ENCODE peak calls at places on chromosomes 7 and 10, in five cellular contexts. One of them, this sample, is unnamed. For H3K4me1, the result is how much of the 10 kb centered on the place peaks cover.

GRCh38 chr10:132585732-132586722 is 48.4 kb downstream of the INPP5A start:
- DNase-seq in body of pancreas: no peak
- DNase-seq in IMR-90: no peak
- DNase-seq in uterus: no peak
- DNase-seq in ovary: no peak
- DNase-seq in this sample: peak

GRCh38 chr10:100442548-100442947 is 20.3 kb upstream of the WNT8B start:
- DNase-seq in body of pancreas: no peak
- DNase-seq in IMR-90: no peak
- DNase-seq in uterus: no peak
- DNase-seq in ovary: no peak
- DNase-seq in this sample: no peak

GRCh38 chr7:97401398-97401797 is 283.9 kb downstream of the SDHAF3 start:
- DNase-seq in body of pancreas: no peak
- DNase-seq in IMR-90: no peak
- DNase-seq in uterus: no peak
- DNase-seq in ovary: no peak
- DNase-seq in this sample: no peak

GRCh38 chr7:136911362-136911761 is 42.9 kb downstream of the CHRM2 start:
- DNase-seq in body of pancreas: no peak
- DNase-seq in IMR-90: peak
- DNase-seq in uterus: no peak
- DNase-seq in ovary: no peak
- DNase-seq in this sample: no peak

GRCh38 chr7:127383123-127383835 is 9.2 kb downstream of the ZNF800 start:
- DNase-seq in body of pancreas: no peak
- DNase-seq in IMR-90: peak
- DNase-seq in uterus: no peak
- DNase-seq in ovary: no peak
- DNase-seq in this sample: no peak

GRCh38 chr7:74106846-74107245 is 23.2 kb downstream of the LIMK1 start:
- DNase-seq in body of pancreas: no peak
- DNase-seq in IMR-90: no peak
- DNase-seq in uterus: no peak
- DNase-seq in ovary: no peak
- DNase-seq in this sample: no peak

GRCh38 chr7:32215697-32216096 is 145.5 kb upstream of the PDE1C start:
- DNase-seq in body of pancreas: no peak
- DNase-seq in IMR-90: no peak
- DNase-seq in uterus: no peak
- DNase-seq in ovary: no peak
- DNase-seq in this sample: no peak

GRCh38 chr10:61819208-61819607 is 82.3 kb upstream of the ARID5B start:
- DNase-seq in body of pancreas: no peak
- DNase-seq in IMR-90: no peak
- DNase-seq in uterus: no peak
- DNase-seq in ovary: no peak
- DNase-seq in this sample: no peak

GRCh38 chr10:15795000-15795792 is 65.1 kb downstream of the MINDY3 start:
- DNase-seq in body of pancreas: no peak
- DNase-seq in IMR-90: no peak
- DNase-seq in uterus: no peak
- DNase-seq in ovary: no peak
- DNase-seq in this sample: no peak

GRCh38 chr10:49109669-49110335 is 5.5 kb downstream of the VSTM4 start:
- DNase-seq in body of pancreas: no peak
- DNase-seq in IMR-90: peak
- DNase-seq in uterus: peak
- DNase-seq in ovary: peak
- DNase-seq in this sample: peak

GRCh38 chr7:80027616-80028173 is 106.9 kb upstream of the GNAI1 start:
- DNase-seq in body of pancreas: no peak
- DNase-seq in IMR-90: no peak
- DNase-seq in uterus: no peak
- DNase-seq in ovary: no peak
- DNase-seq in this sample: no peak

GRCh38 chr7:158030071-158030470 is 557.6 kb downstream of the PTPRN2 start:
- DNase-seq in body of pancreas: no peak
- DNase-seq in IMR-90: no peak
- DNase-seq in uterus: no peak
- DNase-seq in ovary: no peak
- DNase-seq in this sample: no peak

GRCh38 chr10:115001506-115002381 is 63.7 kb downstream of the TRUB1 start:
- DNase-seq in body of pancreas: peak
- DNase-seq in IMR-90: peak
- DNase-seq in uterus: no peak
- DNase-seq in ovary: peak
- DNase-seq in this sample: no peak

GRCh38 chr10:95388539-95388938 is 97.7 kb upstream of the PDLIM1 start:
- DNase-seq in body of pancreas: peak
- DNase-seq in IMR-90: no peak
- DNase-seq in uterus: no peak
- DNase-seq in ovary: no peak
- DNase-seq in this sample: no peak

GRCh38 chr10:128854965-128855364 is 612.1 kb upstream of the MGMT start:
- DNase-seq in body of pancreas: peak
- DNase-seq in IMR-90: no peak
- DNase-seq in uterus: peak
- DNase-seq in ovary: peak
- DNase-seq in this sample: peak

GRCh38 chr7:91263359-91264082 is 712 bp upstream of the FZD1 start:
- DNase-seq in body of pancreas: peak
- DNase-seq in IMR-90: no peak
- DNase-seq in uterus: peak
- DNase-seq in ovary: peak
- DNase-seq in this sample: peak

GRCh38 chr10:86107131-86107530 is 259.5 kb downstream of the GRID1 start:
- DNase-seq in body of pancreas: no peak
- DNase-seq in IMR-90: no peak
- DNase-seq in uterus: no peak
- DNase-seq in ovary: no peak
- DNase-seq in this sample: no peak

DNA sequence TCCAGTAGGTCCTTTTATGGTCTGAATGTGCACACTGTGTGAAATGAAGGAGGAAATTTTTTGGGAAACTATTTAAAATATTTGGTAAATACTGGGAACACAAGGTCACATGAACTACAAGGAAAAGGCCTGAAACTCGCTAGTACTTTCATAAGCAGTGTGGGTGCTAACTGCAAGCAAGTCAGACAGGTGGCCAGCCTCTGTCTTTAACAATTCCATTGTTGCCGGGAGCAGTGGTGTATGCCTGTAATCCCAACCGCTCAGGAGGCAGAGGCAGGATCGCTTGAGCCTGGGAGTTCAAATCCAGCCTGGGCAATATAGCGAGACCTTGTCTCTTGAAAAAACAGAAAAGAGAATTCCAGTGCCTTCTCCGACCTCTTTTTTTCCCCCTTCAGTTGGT is 37.5 kb downstream of the SMURF1 start:
- DNase-seq in body of pancreas: no peak
- DNase-seq in IMR-90: no peak
- DNase-seq in uterus: no peak
- DNase-seq in ovary: no peak
- DNase-seq in this sample: no peak
- H3K4me1 ChIP-seq in body of pancreas: half or more
- H3K4me1 ChIP-seq in IMR-90: under half
- H3K4me1 ChIP-seq in uterus: under half
- H3K4me1 ChIP-seq in ovary: under half
- H3K4me1 ChIP-seq in this sample: under half

GRCh38 chr10:125156196-125156595 is 4.2 kb downstream of the CTBP2 start:
- DNase-seq in body of pancreas: no peak
- DNase-seq in IMR-90: no peak
- DNase-seq in uterus: no peak
- DNase-seq in ovary: no peak
- DNase-seq in this sample: no peak
- H3K4me1 ChIP-seq in body of pancreas: half or more
- H3K4me1 ChIP-seq in IMR-90: under half
- H3K4me1 ChIP-seq in uterus: under half
- H3K4me1 ChIP-seq in ovary: under half
- H3K4me1 ChIP-seq in this sample: half or more

GRCh38 chr7:100267648-100268047 is 39.9 kb upstream of the SPDYE3 start:
- DNase-seq in body of pancreas: no peak
- DNase-seq in IMR-90: no peak
- DNase-seq in uterus: no peak
- DNase-seq in ovary: no peak
- DNase-seq in this sample: no peak
- H3K4me1 ChIP-seq in body of pancreas: under half
- H3K4me1 ChIP-seq in IMR-90: under half
- H3K4me1 ChIP-seq in uterus: under half
- H3K4me1 ChIP-seq in ovary: under half
- H3K4me1 ChIP-seq in this sample: under half

DNA sequence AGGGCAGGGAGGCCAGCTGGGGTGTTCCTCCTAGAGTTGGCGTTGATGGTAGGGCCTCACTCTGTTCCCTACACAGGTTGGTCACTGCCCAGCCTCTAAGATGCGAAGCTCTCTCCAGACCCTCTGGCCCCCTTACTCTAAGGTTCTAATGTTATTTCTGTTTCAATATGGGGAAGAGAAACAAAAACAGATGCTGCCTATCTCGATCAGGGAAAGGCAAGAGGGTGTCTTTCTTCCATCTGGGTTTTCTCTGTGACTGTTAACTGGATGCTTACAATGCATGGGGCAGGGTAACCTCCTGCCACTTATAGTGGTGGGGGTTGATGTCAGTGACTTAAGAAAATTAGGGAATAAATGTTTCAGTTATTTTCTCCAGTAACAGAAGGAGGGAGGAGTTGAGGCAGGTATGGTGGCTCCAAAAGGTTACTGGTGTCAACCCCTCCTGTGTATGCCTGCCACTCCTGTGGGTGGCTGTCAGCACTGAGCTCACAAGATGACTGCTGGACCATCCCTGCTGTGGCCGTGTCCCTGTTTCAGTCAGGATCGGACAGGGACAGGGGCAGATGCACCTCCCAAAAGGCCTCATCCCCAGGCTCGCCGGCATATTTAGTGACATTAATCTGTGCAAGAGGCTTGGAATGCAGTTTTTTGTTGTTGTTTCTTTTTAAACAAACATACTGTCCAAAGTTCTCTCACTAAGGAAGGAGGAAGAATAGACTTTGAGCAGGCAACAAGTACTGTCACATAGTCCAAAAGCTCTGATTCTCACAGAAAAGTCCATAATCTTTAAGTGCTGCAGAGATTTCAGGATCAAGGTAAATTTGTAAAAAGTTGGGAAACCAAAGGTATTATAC is 39.6 kb upstream of the SYPL1 start:
- DNase-seq in body of pancreas: no peak
- DNase-seq in IMR-90: no peak
- DNase-seq in uterus: no peak
- DNase-seq in ovary: no peak
- DNase-seq in this sample: no peak
- H3K4me1 ChIP-seq in body of pancreas: under half
- H3K4me1 ChIP-seq in IMR-90: under half
- H3K4me1 ChIP-seq in uterus: under half
- H3K4me1 ChIP-seq in ovary: under half
- H3K4me1 ChIP-seq in this sample: under half

GRCh38 chr7:129875160-129875559 is 77.6 kb downstream of the UBE2H start:
- DNase-seq in body of pancreas: no peak
- DNase-seq in IMR-90: no peak
- DNase-seq in uterus: no peak
- DNase-seq in ovary: no peak
- DNase-seq in this sample: no peak

GRCh38 chr7:129872054-129872453 is 80.7 kb downstream of the UBE2H start:
- DNase-seq in body of pancreas: no peak
- DNase-seq in IMR-90: peak
- DNase-seq in uterus: no peak
- DNase-seq in ovary: no peak
- DNase-seq in this sample: no peak

GRCh38 chr7:129875745-129876411 is 76.9 kb downstream of the UBE2H start:
- DNase-seq in body of pancreas: no peak
- DNase-seq in IMR-90: peak
- DNase-seq in uterus: no peak
- DNase-seq in ovary: no peak
- DNase-seq in this sample: no peak

GRCh38 chr7:129874722-129875121 is 78.0 kb downstream of the UBE2H start:
- DNase-seq in body of pancreas: no peak
- DNase-seq in IMR-90: no peak
- DNase-seq in uterus: no peak
- DNase-seq in ovary: no peak
- DNase-seq in this sample: no peak

DNA sequence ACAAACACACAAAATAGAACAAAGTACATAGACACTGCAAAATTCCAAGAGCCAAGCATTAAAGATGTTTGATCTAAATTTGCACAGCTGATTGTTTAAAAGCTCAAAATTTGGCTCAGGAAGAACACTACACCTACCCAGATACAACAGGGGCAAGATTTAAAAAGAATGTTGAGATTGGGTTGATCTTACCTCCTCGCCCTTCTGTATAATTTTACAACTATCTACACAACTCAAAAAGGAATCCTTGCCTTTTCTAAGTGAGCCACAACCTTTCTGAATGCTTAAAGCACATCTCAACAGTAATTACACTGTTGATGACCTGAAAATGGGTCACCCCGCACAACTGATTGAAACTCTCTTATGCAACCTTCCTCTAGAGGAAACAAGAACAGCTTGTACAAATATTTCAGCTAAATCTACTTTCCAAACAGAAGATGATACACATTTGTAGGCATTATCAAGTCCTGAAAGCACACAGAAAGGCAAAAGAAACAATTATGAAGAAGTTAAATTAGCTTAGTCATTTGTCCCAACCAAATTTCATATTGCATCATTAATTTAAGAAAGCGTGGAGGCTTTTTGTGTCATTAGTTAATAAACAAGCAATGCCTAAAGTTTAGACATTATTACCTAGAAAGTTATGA is 75.5 kb downstream of the UBE2H start:
- DNase-seq in body of pancreas: no peak
- DNase-seq in IMR-90: no peak
- DNase-seq in uterus: no peak
- DNase-seq in ovary: no peak
- DNase-seq in this sample: no peak
- H3K4me1 ChIP-seq in body of pancreas: under half
- H3K4me1 ChIP-seq in IMR-90: under half
- H3K4me1 ChIP-seq in uterus: under half
- H3K4me1 ChIP-seq in ovary: under half
- H3K4me1 ChIP-seq in this sample: half or more

GRCh38 chr10:68107651-68108449 is 1.4 kb upstream of the MYPN start:
- DNase-seq in body of pancreas: no peak
- DNase-seq in IMR-90: no peak
- DNase-seq in uterus: no peak
- DNase-seq in ovary: no peak
- DNase-seq in this sample: no peak
- H3K4me1 ChIP-seq in body of pancreas: under half
- H3K4me1 ChIP-seq in IMR-90: under half
- H3K4me1 ChIP-seq in uterus: under half
- H3K4me1 ChIP-seq in ovary: under half
- H3K4me1 ChIP-seq in this sample: under half